ENCODE peak calls at places on chromosome 9, in ten cellular contexts. D is CD8-positive, alpha-beta T cell; O is AG04450; C is cardiac muscle cell; G is body of pancreas; Q is A673; Y is uterus; K is breast epithelium; R is mucosa of descending colon; L is fibroblast of the aortic adventitia. M is an unnamed sample.

GRCh38 chr9:138069731-138070456 is 192.3 kb downstream of the CACNA1B start:
- DNase-seq in R (no peak), L (no peak), O (no peak), Q (no peak), D (no peak), K (peak), C (no peak), Y (no peak), G (no peak), M (no peak)

GRCh38 chr9:114086009-114086408 is 7.9 kb upstream of the AMBP start:
- DNase-seq in D (no peak), G (no peak), C (no peak), Y (no peak), Q (no peak), O (no peak), L (no peak), R (no peak), K (no peak), M (no peak)

GRCh38 chr9:15221746-15222145 is 85.3 kb downstream of the TTC39B start:
- DNase-seq in G (no peak), Y (no peak), C (no peak), L (peak), D (no peak), Q (no peak), K (no peak), R (no peak), O (no peak), M (no peak)

GRCh38 chr9:21075484-21075883 is 2.3 kb downstream of the IFNB1 start:
- DNase-seq in D (no peak), R (no peak), G (no peak), Q (no peak), O (no peak), K (no peak), C (no peak), Y (no peak), L (no peak), M (no peak)

GRCh38 chr9:93286252-93287188 is 102.6 kb downstream of the WNK2 start:
- DNase-seq in R (no peak), Y (no peak), G (no peak), C (no peak), K (no peak), D (no peak), L (no peak), O (no peak), Q (no peak), M (no peak)

GRCh38 chr9:88988796-88989641 is 2.2 kb upstream of the S1PR3 start:
- DNase-seq in O (no peak), C (no peak), R (no peak), D (no peak), L (peak), G (no peak), Y (peak), K (no peak), Q (peak), M (no peak)

GRCh38 chr9:22307013-22307711 is 139.5 kb upstream of the DMRTA1 start:
- DNase-seq in Y (no peak), O (peak), C (peak), R (peak), D (no peak), G (peak), Q (no peak), K (no peak), L (peak), M (peak)

GRCh38 chr9:103990311-103990710 is 103.8 kb upstream of the SMC2 start:
- DNase-seq in D (no peak), Y (no peak), Q (no peak), K (no peak), G (no peak), C (no peak), L (no peak), R (no peak), O (no peak), M (no peak)

GRCh38 chr9:30280229-30280900 is 2104.1 kb upstream of the ACO1 start:
- DNase-seq in Y (no peak), K (no peak), R (no peak), G (no peak), L (no peak), Q (no peak), D (no peak), C (no peak), O (no peak), M (no peak)

GRCh38 chr9:128246471-128246870 is 29.3 kb downstream of the GOLGA2 start:
- DNase-seq in O (no peak), L (no peak), C (no peak), K (no peak), R (no peak), Q (no peak), Y (no peak), D (no peak), G (no peak), M (no peak)

GRCh38 chr9:36136894-36137391 is 410 bp downstream of the GLIPR2 start:
- DNase-seq in G (no peak), O (no peak), D (no peak), L (no peak), K (no peak), Q (no peak), C (peak), R (no peak), Y (no peak), M (no peak)

GRCh38 chr9:70120834-70121510 is 77.3 kb downstream of the MAMDC2 start:
- DNase-seq in G (peak), R (no peak), L (peak), C (no peak), D (no peak), O (peak), Q (no peak), Y (peak), K (no peak), M (no peak)

GRCh38 chr9:114968710-114969109 is 38.3 kb upstream of the TNFSF8 start:
- DNase-seq in G (no peak), L (peak), Y (no peak), Q (peak), C (no peak), O (no peak), D (no peak), K (no peak), R (no peak), M (no peak)

GRCh38 chr9:30299126-30299780 is 2085.2 kb upstream of the ACO1 start:
- DNase-seq in Y (no peak), R (no peak), G (no peak), Q (no peak), O (no peak), C (no peak), K (no peak), D (no peak), L (no peak), M (no peak)

GRCh38 chr9:14935917-14936316 is 25.7 kb upstream of the FREM1 start:
- DNase-seq in Y (no peak), C (no peak), Q (peak), K (no peak), L (no peak), D (no peak), O (no peak), R (no peak), G (no peak), M (no peak)

GRCh38 chr9:29332789-29333188 is 1759.5 kb upstream of the C9orf72 start:
- DNase-seq in O (no peak), Y (no peak), Q (peak), R (no peak), L (peak), K (no peak), G (no peak), C (no peak), D (no peak), M (no peak)

GRCh38 chr9:36101916-36102741 is 34.4 kb upstream of the GLIPR2 start:
- DNase-seq in Q (peak), L (peak), G (no peak), K (no peak), C (no peak), O (peak), Y (peak), R (peak), D (no peak), M (no peak)

GRCh38 chr9:96874947-96875459 is 20.7 kb upstream of the ZNF782 start:
- DNase-seq in O (no peak), D (no peak), R (peak), C (no peak), Y (no peak), Q (peak), L (no peak), K (no peak), G (peak), M (no peak)

GRCh38 chr9:3467593-3468219 is 58.1 kb downstream of the RFX3 start:
- DNase-seq in L (peak), R (peak), D (peak), K (no peak), O (peak), Y (no peak), C (peak), Q (peak), G (peak), M (peak)

GRCh38 chr9:99561435-99562262 is 260.0 kb upstream of the NR4A3 start:
- DNase-seq in G (no peak), O (no peak), K (no peak), L (no peak), Q (peak), D (no peak), Y (no peak), R (no peak), C (no peak), M (no peak)

GRCh38 chr9:136225748-136226679 is 19.6 kb downstream of the QSOX2 start:
- DNase-seq in O (no peak), C (peak), K (peak), R (peak), G (peak), D (peak), L (peak), Q (peak), Y (no peak), M (no peak)

GRCh38 chr9:136222896-136223266 is 18.0 kb upstream of the LHX3 start:
- DNase-seq in Y (no peak), Q (no peak), D (no peak), L (no peak), K (no peak), O (no peak), R (no peak), G (no peak), C (no peak), M (no peak)

GRCh38 chr9:136223871-136224640 is 19.1 kb upstream of the LHX3 start:
- DNase-seq in O (no peak), Y (no peak), Q (no peak), D (no peak), L (no peak), K (no peak), C (no peak), R (no peak), G (no peak), M (no peak)

GRCh38 chr9:136226680-136227410 is 18.8 kb downstream of the QSOX2 start:
- DNase-seq in Q (no peak), G (no peak), C (no peak), Y (no peak), O (no peak), D (no peak), K (no peak), R (no peak), L (no peak), M (no peak)

DNA sequence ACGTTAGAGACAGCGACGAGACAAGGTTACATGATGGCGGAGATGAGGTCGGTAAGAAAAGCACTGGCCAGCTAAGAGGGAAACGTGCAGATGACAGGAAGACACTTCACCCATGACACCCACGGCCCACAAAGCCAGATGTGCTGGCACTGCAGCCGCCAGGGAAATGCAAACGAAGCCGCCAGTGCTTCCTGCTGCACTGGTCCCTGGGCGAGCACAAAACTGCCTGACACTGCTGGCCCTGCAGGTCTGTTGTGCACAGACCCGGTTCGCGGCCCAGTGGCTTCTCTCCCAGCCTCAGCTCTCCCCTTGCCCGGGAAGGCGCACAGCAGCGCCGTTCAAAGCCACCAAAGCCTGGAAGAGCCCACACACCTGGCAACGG is 20.3 kb downstream of the QSOX2 start:
- DNase-seq in Y (no peak), L (no peak), D (no peak), C (no peak), Q (no peak), O (no peak), R (no peak), G (no peak), K (no peak), M (no peak)
- H3K4me3 ChIP-seq in Y (no peak), L (no peak), D (no peak), C (no peak), Q (no peak), O (no peak), R (no peak), G (no peak), K (no peak), M (no peak)

DNA sequence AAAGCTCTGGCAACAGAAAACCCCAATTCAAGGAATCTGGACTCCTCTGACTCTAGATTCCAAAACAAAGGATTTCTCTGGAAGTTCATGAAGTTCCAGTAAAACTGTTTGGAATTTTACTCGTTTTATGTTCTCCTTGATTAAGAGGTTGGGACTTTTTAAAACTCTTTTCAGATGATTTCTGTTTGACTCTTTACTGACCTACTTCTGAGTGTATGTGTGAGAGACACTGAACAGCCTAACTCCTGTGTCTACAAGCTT is 64.8 kb downstream of the GNA14 start:
- DNase-seq in O (no peak), Q (no peak), Y (no peak), C (no peak), K (no peak), L (no peak), D (no peak), R (no peak), G (no peak), M (no peak)
- H3K4me3 ChIP-seq in O (no peak), Q (no peak), Y (no peak), C (no peak), K (no peak), L (no peak), D (no peak), R (no peak), G (no peak), M (no peak)

DNA sequence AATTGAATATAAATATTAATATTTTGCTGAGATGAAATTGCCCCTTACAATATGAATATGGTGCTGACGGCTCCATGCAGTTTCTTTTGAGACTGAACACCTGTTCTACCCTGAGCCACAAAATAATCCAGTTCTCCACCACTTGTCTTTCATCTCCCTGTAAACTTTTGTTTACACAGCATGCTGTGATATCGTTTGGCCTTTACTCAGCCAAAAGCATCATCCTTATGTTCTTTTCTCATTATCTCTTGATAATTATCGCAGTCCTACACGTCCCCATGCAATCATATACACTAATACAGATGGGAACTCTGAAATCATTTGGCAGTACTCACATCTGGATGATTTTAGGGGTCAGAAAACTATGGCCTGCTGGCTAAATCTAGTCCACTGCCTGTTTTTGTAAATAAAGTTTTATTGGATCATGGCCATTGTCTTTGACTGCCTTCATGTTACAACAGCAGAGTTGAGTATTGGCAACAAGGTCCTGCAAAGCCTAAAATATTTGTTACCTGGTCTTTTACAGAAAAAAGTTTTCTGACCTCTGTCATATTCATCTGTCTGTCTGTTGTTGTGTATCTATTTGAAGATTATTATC is 53.3 kb downstream of the AOPEP start:
- DNase-seq in D (no peak), K (no peak), O (no peak), C (no peak), Q (no peak), Y (no peak), G (no peak), R (no peak), L (no peak), M (no peak)
- H3K4me3 ChIP-seq in D (no peak), K (no peak), O (no peak), C (no peak), Q (no peak), Y (no peak), G (no peak), R (no peak), L (no peak), M (no peak)

GRCh38 chr9:117779760-117780159 is 75.6 kb downstream of the TLR4 start:
- DNase-seq in Q (peak), Y (no peak), L (no peak), R (no peak), O (no peak), K (no peak), G (no peak), C (no peak), D (no peak), M (no peak)

GRCh38 chr9:117783828-117784227 is 79.6 kb downstream of the TLR4 start:
- DNase-seq in K (no peak), R (peak), Q (no peak), L (no peak), D (no peak), C (no peak), Y (no peak), O (no peak), G (no peak), M (no peak)

GRCh38 chr9:117777823-117778222 is 73.6 kb downstream of the TLR4 start:
- DNase-seq in G (no peak), O (no peak), Q (no peak), C (no peak), K (no peak), Y (no peak), L (no peak), D (no peak), R (peak), M (no peak)

GRCh38 chr9:117784996-117785395 is 80.8 kb downstream of the TLR4 start:
- DNase-seq in Q (peak), D (no peak), G (no peak), O (no peak), K (no peak), Y (no peak), L (no peak), C (no peak), R (no peak), M (no peak)

GRCh38 chr9:117782931-117783788 is 79.0 kb downstream of the TLR4 start:
- DNase-seq in K (peak), G (peak), R (peak), C (peak), D (peak), O (no peak), L (peak), Y (peak), Q (peak), M (peak)
- H3K4me3 ChIP-seq in K (peak), G (no peak), R (no peak), C (no peak), D (peak), O (no peak), L (peak), Y (peak), Q (peak), M (peak)

GRCh38 chr9:123639743-123640142 is 283.7 kb downstream of the CRB2 start:
- DNase-seq in R (no peak), G (no peak), Q (no peak), K (no peak), D (no peak), O (no peak), C (no peak), Y (no peak), L (no peak), M (no peak)

GRCh38 chr9:123637596-123637939 is 281.6 kb downstream of the CRB2 start:
- DNase-seq in K (no peak), C (no peak), D (no peak), L (peak), R (no peak), O (no peak), Q (no peak), G (no peak), Y (no peak), M (no peak)

GRCh38 chr9:123640792-123641222 is 284.8 kb downstream of the CRB2 start:
- DNase-seq in O (no peak), Y (no peak), K (no peak), C (no peak), L (no peak), R (peak), D (no peak), Q (no peak), G (no peak), M (no peak)

GRCh38 chr9:123642291-123643278 is 286.6 kb downstream of the CRB2 start:
- DNase-seq in O (no peak), G (peak), D (no peak), K (no peak), C (peak), Y (peak), L (peak), R (peak), Q (peak), M (peak)

DNA sequence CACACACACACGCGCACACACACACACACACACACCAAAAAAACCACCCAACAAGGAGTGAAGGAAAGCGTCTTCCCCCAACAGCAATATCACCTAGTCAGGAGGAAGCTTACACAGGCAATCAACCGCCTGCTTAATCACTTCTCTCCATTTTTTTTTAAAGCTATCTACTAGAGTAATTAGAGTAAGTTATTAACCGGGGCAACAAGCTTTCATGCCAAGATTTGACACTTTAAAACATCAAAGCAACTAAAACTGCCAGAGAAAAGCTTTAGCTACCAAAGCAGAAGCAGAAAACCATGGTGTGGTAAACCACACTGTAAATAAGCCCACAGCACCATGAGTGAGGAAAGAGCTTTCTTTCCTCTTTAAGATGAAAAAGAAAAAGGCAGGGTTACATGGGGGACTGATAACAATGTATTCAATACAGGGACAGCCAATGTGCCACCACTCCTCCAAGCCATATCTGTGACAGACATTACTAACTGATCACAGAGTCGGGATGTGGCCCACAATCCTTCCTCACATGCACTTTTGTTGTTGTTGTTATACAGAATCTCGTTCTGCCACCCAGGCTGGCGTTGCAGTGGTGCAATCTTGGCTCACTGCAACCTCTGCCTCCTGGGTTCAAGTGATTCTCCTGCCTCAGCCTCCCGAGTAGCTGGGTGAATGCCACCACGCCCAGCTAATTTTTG is 282.1 kb downstream of the CRB2 start:
- DNase-seq in C (no peak), L (no peak), Y (no peak), Q (no peak), D (no peak), O (no peak), R (peak), K (no peak), G (no peak), M (no peak)
- H3K4me3 ChIP-seq in C (no peak), L (peak), Y (no peak), Q (no peak), D (peak), O (peak), R (no peak), K (peak), G (no peak), M (no peak)

GRCh38 chr9:130443456-130443801 is 1.3 kb upstream of the ASS1 start:
- DNase-seq in D (no peak), Y (no peak), C (no peak), Q (no peak), O (no peak), R (no peak), K (no peak), G (no peak), L (no peak), M (no peak)

GRCh38 chr9:130446111-130446861 is 1.5 kb downstream of the ASS1 start:
- DNase-seq in O (peak), C (peak), D (no peak), Y (peak), L (peak), K (peak), G (peak), R (peak), Q (peak), M (peak)

GRCh38 chr9:130443840-130444492 is 795 bp upstream of the ASS1 start:
- DNase-seq in Q (no peak), D (no peak), Y (peak), C (no peak), O (no peak), K (no peak), G (peak), L (no peak), R (peak), M (no peak)

GRCh38 chr9:130445268-130445983 is 665 bp downstream of the ASS1 start:
- DNase-seq in D (no peak), Y (peak), Q (no peak), R (peak), G (peak), K (no peak), L (peak), C (no peak), O (no peak), M (no peak)

GRCh38 chr9:130444565-130445221 is at the start of gene ASS1:
- DNase-seq in Y (peak), O (no peak), L (no peak), C (peak), G (peak), R (peak), Q (no peak), K (peak), D (no peak), M (peak)
- H3K4me3 ChIP-seq in Y (peak), O (peak), L (peak), C (peak), G (peak), R (peak), Q (peak), K (peak), D (peak), M (peak)

GRCh38 chr9:136806067-136806466 is 1.7 kb upstream of the RABL6 start:
- DNase-seq in L (no peak), Q (no peak), Y (no peak), O (no peak), C (no peak), D (no peak), K (no peak), G (no peak), R (no peak), M (no peak)
- H3K4me3 ChIP-seq in L (no peak), Q (no peak), Y (no peak), O (no peak), C (no peak), D (no peak), K (peak), G (no peak), R (no peak), M (no peak)

GRCh38 chr9:108271646-108272349 is 584.0 kb downstream of the ACTL7B start:
- DNase-seq in C (no peak), D (no peak), K (no peak), L (peak), G (peak), Y (peak), O (peak), R (peak), Q (peak), M (no peak)
- H3K4me3 ChIP-seq in C (no peak), D (no peak), K (peak), L (no peak), G (peak), Y (no peak), O (peak), R (no peak), Q (peak), M (peak)

M was measured in dorsolateral prefrontal cortex.